ENCODE peak calls at places on chromosomes 16 and 17, in six cellular contexts. V is hypothalamus, A is SJCRH30, K is HuH-7.5, N is GF-D8, J is stomach. O is an unnamed sample.

GRCh38 chr17:47687748-47688147 is 6.2 kb upstream of the TBKBP1 start:
- DNase-seq in A (no peak), J (no peak), K (no peak), V (no peak), N (no peak), O (no peak)

GRCh38 chr17:79913896-79914812 is 74.9 kb upstream of the CBX4 start:
- DNase-seq in V (no peak), K (no peak), A (no peak), N (no peak), J (no peak), O (no peak)

GRCh38 chr16:29860218-29860617 is 2.8 kb downstream of the CDIPT start:
- DNase-seq in N (no peak), J (peak; percentile 32), K (no peak), A (no peak), V (no peak), O (no peak)

GRCh38 chr17:10610821-10611323 is 46.2 kb downstream of the MYH3 start:
- DNase-seq in V (no peak), J (no peak), N (no peak), A (no peak), K (no peak), O (no peak)

GRCh38 chr16:4538067-4538385 is 547 bp downstream of the CDIP1 start:
- DNase-seq in N (no peak), A (no peak), V (no peak), K (no peak), J (no peak), O (no peak)

GRCh38 chr17:45812102-45812501 is 28.0 kb downstream of the CRHR1 start:
- DNase-seq in K (no peak), V (no peak), N (no peak), J (no peak), A (peak; percentile 16), O (no peak)

GRCh38 chr16:3665508-3665907 is 11.0 kb downstream of the DNASE1 start:
- DNase-seq in A (no peak), N (no peak), V (no peak), J (no peak), K (no peak), O (peak; percentile 10)

GRCh38 chr17:36877774-36878173 is 59.5 kb upstream of the LHX1 start:
- DNase-seq in N (no peak), A (no peak), V (no peak), K (no peak), J (no peak), O (no peak)

GRCh38 chr16:15973460-15973859 is 24.0 kb downstream of the ABCC1 start:
- DNase-seq in A (no peak), V (no peak), N (no peak), K (no peak), J (no peak), O (no peak)

GRCh38 chr17:79036609-79037008 is 12.6 kb downstream of the C1QTNF1 start:
- DNase-seq in K (no peak), J (no peak), A (no peak), N (no peak), V (no peak), O (no peak)

GRCh38 chr16:9528680-9529079 is 437.2 kb downstream of the HAPSTR1 start:
- DNase-seq in N (no peak), V (no peak), A (no peak), J (no peak), K (no peak), O (no peak)

GRCh38 chr17:50675190-50675589 is 32.5 kb downstream of the ANKRD40 start:
- DNase-seq in A (no peak), V (no peak), J (no peak), N (no peak), K (no peak), O (no peak)

GRCh38 chr17:11986939-11987329 is 10.3 kb downstream of the ZNF18 start:
- DNase-seq in V (no peak), K (peak; percentile 17), A (peak; percentile 55), J (no peak), N (no peak), O (no peak)

GRCh38 chr17:199806-200603 is 18.6 kb upstream of the DOC2B start:
- DNase-seq in N (no peak), K (no peak), V (no peak), A (no peak), J (no peak), O (no peak)

GRCh38 chr17:28807925-28808641 is 34.5 kb downstream of the FAM222B start:
- DNase-seq in N (peak; percentile 0), K (no peak), V (no peak), A (peak; percentile 73), J (no peak), O (no peak)

GRCh38 chr17:19003966-19004600 is 481 bp downstream of the FAM83G start:
- DNase-seq in K (peak; percentile 56), A (no peak), J (peak; percentile 59), V (no peak), N (no peak), O (no peak)

GRCh38 chr17:80765241-80766022 is 220.8 kb downstream of the RPTOR start:
- DNase-seq in V (no peak), A (no peak), K (no peak), N (peak; percentile 79), J (no peak), O (no peak)

GRCh38 chr17:82836823-82837357 is 2.9 kb downstream of the ZNF750 start:
- DNase-seq in A (peak; percentile 99), V (no peak), J (no peak), K (no peak), N (no peak), O (no peak)

GRCh38 chr16:724188-725040 is 1.8 kb downstream of the CCDC78 start:
- DNase-seq in J (no peak), A (peak; percentile 64), V (no peak), N (no peak), K (no peak), O (no peak)

GRCh38 chr16:5349661-5350060 is 252.1 kb upstream of the EEF2KMT start:
- DNase-seq in J (no peak), N (no peak), V (no peak), K (no peak), A (no peak), O (no peak)

GRCh38 chr17:66727634-66728570 is 107.0 kb upstream of the CACNG5 start:
- DNase-seq in J (peak; percentile 52), N (no peak), K (peak; percentile 71), A (peak; percentile 72), V (peak; percentile 58), O (peak; percentile 67)

GRCh38 chr17:18920911-18921441 is 31.0 kb upstream of the SLC5A10 start:
- DNase-seq in N (no peak), J (no peak), K (no peak), A (peak; percentile 48), V (no peak), O (no peak)

GRCh38 chr16:85661131-85662035 is 27.4 kb downstream of the GINS2 start:
- DNase-seq in A (no peak), V (no peak), N (no peak), J (no peak), K (no peak), O (no peak)

GRCh38 chr16:87706278-87707000 is 59.3 kb downstream of the KLHDC4 start:
- DNase-seq in A (peak; percentile 52), J (no peak), K (peak; percentile 94), V (no peak), N (no peak), O (no peak)

GRCh38 chr17:76446449-76447231 is 6.3 kb downstream of the UBE2O start:
- DNase-seq in N (no peak), K (no peak), V (no peak), J (peak; percentile 42), A (peak; percentile 36), O (no peak)

GRCh38 chr16:77171750-77172635 is 19.0 kb upstream of the MON1B start:
- DNase-seq in N (no peak), K (peak; percentile 43), J (no peak), A (peak; percentile 61), V (no peak), O (no peak)

GRCh38 chr17:67994827-67995567 is 1.3 kb downstream of the C17orf58 start:
- DNase-seq in V (no peak), N (no peak), A (peak; percentile 67), K (peak; percentile 23), J (peak; percentile 25), O (no peak)

GRCh38 chr17:79651266-79651665 is 40.4 kb upstream of the RBFOX3 start:
- DNase-seq in V (no peak), N (no peak), J (no peak), K (no peak), A (no peak), O (no peak)

GRCh38 chr17:81666092-81666341 is 388 bp downstream of the OXLD1 start:
- DNase-seq in J (no peak), A (peak; percentile 82), V (no peak), K (no peak), N (peak; percentile 39), O (no peak)

GRCh38 chr16:64008131-64008530 is 1113.7 kb downstream of the CDH11 start:
- DNase-seq in K (no peak), A (no peak), V (no peak), N (no peak), J (no peak), O (no peak)

GRCh38 chr17:75084039-75084660 is 3.6 kb upstream of the SLC16A5 start:
- DNase-seq in V (no peak), K (peak; percentile 66), A (peak; percentile 52), N (no peak), J (no peak), O (no peak)

GRCh38 chr17:59423137-59423703 is 91.8 kb downstream of the YPEL2 start:
- DNase-seq in A (peak; percentile 18), J (no peak), K (no peak), N (no peak), V (no peak), O (no peak)

GRCh38 chr16:69040144-69040909 is 65.1 kb upstream of the HAS3 start:
- DNase-seq in J (no peak), K (no peak), N (peak; percentile 72), A (no peak), V (no peak), O (no peak)

GRCh38 chr17:80224683-80225082 is 4.5 kb downstream of the SLC26A11 start:
- DNase-seq in N (no peak), J (no peak), K (no peak), A (no peak), V (no peak), O (no peak)

GRCh38 chr17:8837438-8838075 is 29.9 kb downstream of the PIK3R6 start:
- DNase-seq in A (no peak), J (no peak), K (no peak), V (no peak), N (no peak), O (no peak)

GRCh38 chr17:66190738-66191606 is 961 bp downstream of the CEP112 start:
- DNase-seq in V (no peak), K (no peak), J (no peak), N (no peak), A (peak; percentile 96), O (no peak)

GRCh38 chr16:31202402-31203385 is at the start of gene PYCARD:
- DNase-seq in K (no peak), N (peak; percentile 42), J (peak; percentile 45), V (peak; percentile 12), A (no peak), O (no peak)

GRCh38 chr17:9537177-9537776 is 38.3 kb downstream of the STX8 start:
- DNase-seq in J (peak; percentile 33), A (no peak), V (no peak), N (no peak), K (no peak), O (no peak)